ENCODE peak calls at places on chromosomes 6 and 20, in seven cellular contexts. One of them, this sample, is unnamed. For H3K4me1, the result is how much of the 10 kb centered on the place peaks cover.

GRCh38 chr20:59776626-59777320 is 156.7 kb downstream of the SYCP2 start:
- DNase-seq in astrocyte: no peak
- DNase-seq in GM23338: no peak
- DNase-seq in PC-9: no peak
- DNase-seq in mammary epithelial cell: no peak
- DNase-seq in mesenchymal stem cell: no peak
- DNase-seq in fibroblast of lung: no peak
- DNase-seq in this sample: no peak

GRCh38 chr20:24718277-24718676 is 230.8 kb upstream of the CST7 start:
- DNase-seq in astrocyte: no peak
- DNase-seq in GM23338: no peak
- DNase-seq in PC-9: peak
- DNase-seq in mammary epithelial cell: no peak
- DNase-seq in mesenchymal stem cell: no peak
- DNase-seq in fibroblast of lung: no peak
- DNase-seq in this sample: no peak

GRCh38 chr6:108565893-108566292 is 5.2 kb downstream of the FOXO3 start:
- DNase-seq in astrocyte: peak
- DNase-seq in GM23338: no peak
- DNase-seq in PC-9: peak
- DNase-seq in mammary epithelial cell: peak
- DNase-seq in mesenchymal stem cell: peak
- DNase-seq in fibroblast of lung: peak
- DNase-seq in this sample: peak

GRCh38 chr6:81995548-81996289 is 243.2 kb upstream of the TENT5A start:
- DNase-seq in astrocyte: peak
- DNase-seq in GM23338: no peak
- DNase-seq in PC-9: peak
- DNase-seq in mammary epithelial cell: peak
- DNase-seq in mesenchymal stem cell: no peak
- DNase-seq in fibroblast of lung: peak
- DNase-seq in this sample: no peak

GRCh38 chr6:152099816-152100618 is 292.5 kb downstream of the ESR1 start:
- DNase-seq in astrocyte: no peak
- DNase-seq in GM23338: no peak
- DNase-seq in PC-9: peak
- DNase-seq in mammary epithelial cell: peak
- DNase-seq in mesenchymal stem cell: peak
- DNase-seq in fibroblast of lung: peak
- DNase-seq in this sample: no peak

GRCh38 chr6:7101290-7101689 is 6.5 kb upstream of the RREB1 start:
- DNase-seq in astrocyte: no peak
- DNase-seq in GM23338: no peak
- DNase-seq in PC-9: no peak
- DNase-seq in mammary epithelial cell: no peak
- DNase-seq in mesenchymal stem cell: no peak
- DNase-seq in fibroblast of lung: no peak
- DNase-seq in this sample: no peak

GRCh38 chr6:43950731-43951062 is 176.6 kb downstream of the MRPL14 start:
- DNase-seq in astrocyte: no peak
- DNase-seq in GM23338: no peak
- DNase-seq in PC-9: no peak
- DNase-seq in mammary epithelial cell: no peak
- DNase-seq in mesenchymal stem cell: no peak
- DNase-seq in fibroblast of lung: no peak
- DNase-seq in this sample: no peak

GRCh38 chr6:118464620-118465019 is 83.5 kb upstream of the PLN start:
- DNase-seq in astrocyte: no peak
- DNase-seq in GM23338: no peak
- DNase-seq in PC-9: no peak
- DNase-seq in mammary epithelial cell: no peak
- DNase-seq in mesenchymal stem cell: no peak
- DNase-seq in fibroblast of lung: peak
- DNase-seq in this sample: no peak

GRCh38 chr6:76532647-76533046 is 460.2 kb upstream of the IMPG1 start:
- DNase-seq in astrocyte: no peak
- DNase-seq in GM23338: no peak
- DNase-seq in PC-9: no peak
- DNase-seq in mammary epithelial cell: no peak
- DNase-seq in mesenchymal stem cell: no peak
- DNase-seq in fibroblast of lung: no peak
- DNase-seq in this sample: no peak

GRCh38 chr6:2353412-2354137 is 108.2 kb upstream of the GMDS start:
- DNase-seq in astrocyte: peak
- DNase-seq in GM23338: peak
- DNase-seq in PC-9: peak
- DNase-seq in mammary epithelial cell: peak
- DNase-seq in mesenchymal stem cell: peak
- DNase-seq in fibroblast of lung: peak
- DNase-seq in this sample: peak

GRCh38 chr6:43733471-43734293 is 36.3 kb upstream of the VEGFA start:
- DNase-seq in astrocyte: no peak
- DNase-seq in GM23338: no peak
- DNase-seq in PC-9: no peak
- DNase-seq in mammary epithelial cell: peak
- DNase-seq in mesenchymal stem cell: no peak
- DNase-seq in fibroblast of lung: no peak
- DNase-seq in this sample: peak

GRCh38 chr6:18240230-18240629 is 24.1 kb downstream of the DEK start:
- DNase-seq in astrocyte: no peak
- DNase-seq in GM23338: no peak
- DNase-seq in PC-9: no peak
- DNase-seq in mammary epithelial cell: no peak
- DNase-seq in mesenchymal stem cell: no peak
- DNase-seq in fibroblast of lung: no peak
- DNase-seq in this sample: no peak

GRCh38 chr6:53035549-53036213 is 29.5 kb upstream of the FBXO9 start:
- DNase-seq in astrocyte: no peak
- DNase-seq in GM23338: no peak
- DNase-seq in PC-9: no peak
- DNase-seq in mammary epithelial cell: no peak
- DNase-seq in mesenchymal stem cell: peak
- DNase-seq in fibroblast of lung: no peak
- DNase-seq in this sample: no peak

GRCh38 chr6:46453756-46454316 is 37.4 kb downstream of the RCAN2 start:
- DNase-seq in astrocyte: peak
- DNase-seq in GM23338: no peak
- DNase-seq in PC-9: no peak
- DNase-seq in mammary epithelial cell: no peak
- DNase-seq in mesenchymal stem cell: no peak
- DNase-seq in fibroblast of lung: peak
- DNase-seq in this sample: no peak

GRCh38 chr6:126804255-126805064 is 314.0 kb upstream of the RSPO3 start:
- DNase-seq in astrocyte: peak
- DNase-seq in GM23338: peak
- DNase-seq in PC-9: no peak
- DNase-seq in mammary epithelial cell: peak
- DNase-seq in mesenchymal stem cell: peak
- DNase-seq in fibroblast of lung: peak
- DNase-seq in this sample: peak

GRCh38 chr6:56850618-56851017 is 104.3 kb upstream of the BEND6 start:
- DNase-seq in astrocyte: no peak
- DNase-seq in GM23338: no peak
- DNase-seq in PC-9: no peak
- DNase-seq in mammary epithelial cell: peak
- DNase-seq in mesenchymal stem cell: no peak
- DNase-seq in fibroblast of lung: no peak
- DNase-seq in this sample: no peak

GRCh38 chr20:18533491-18533890 is 25.8 kb downstream of the SEC23B start:
- DNase-seq in astrocyte: peak
- DNase-seq in GM23338: no peak
- DNase-seq in PC-9: no peak
- DNase-seq in mammary epithelial cell: no peak
- DNase-seq in mesenchymal stem cell: no peak
- DNase-seq in fibroblast of lung: peak
- DNase-seq in this sample: no peak

GRCh38 chr20:17559338-17559737 is 10.5 kb upstream of the DSTN start:
- DNase-seq in astrocyte: no peak
- DNase-seq in GM23338: no peak
- DNase-seq in PC-9: no peak
- DNase-seq in mammary epithelial cell: no peak
- DNase-seq in mesenchymal stem cell: no peak
- DNase-seq in fibroblast of lung: peak
- DNase-seq in this sample: no peak

GRCh38 chr6:10719386-10720228 is 3.3 kb upstream of the TMEM14C start:
- DNase-seq in astrocyte: no peak
- DNase-seq in GM23338: no peak
- DNase-seq in PC-9: peak
- DNase-seq in mammary epithelial cell: no peak
- DNase-seq in mesenchymal stem cell: no peak
- DNase-seq in fibroblast of lung: no peak
- DNase-seq in this sample: peak

GRCh38 chr6:1040393-1040792 is 271.5 kb upstream of the FOXQ1 start:
- DNase-seq in astrocyte: no peak
- DNase-seq in GM23338: no peak
- DNase-seq in PC-9: no peak
- DNase-seq in mammary epithelial cell: no peak
- DNase-seq in mesenchymal stem cell: no peak
- DNase-seq in fibroblast of lung: no peak
- DNase-seq in this sample: no peak

GRCh38 chr6:24907959-24908358 is 27.8 kb downstream of the RIPOR2 start:
- DNase-seq in astrocyte: no peak
- DNase-seq in GM23338: no peak
- DNase-seq in PC-9: no peak
- DNase-seq in mammary epithelial cell: no peak
- DNase-seq in mesenchymal stem cell: no peak
- DNase-seq in fibroblast of lung: no peak
- DNase-seq in this sample: peak

GRCh38 chr6:24910331-24910849 is 25.4 kb downstream of the RIPOR2 start:
- DNase-seq in astrocyte: no peak
- DNase-seq in GM23338: peak
- DNase-seq in PC-9: no peak
- DNase-seq in mammary epithelial cell: peak
- DNase-seq in mesenchymal stem cell: no peak
- DNase-seq in fibroblast of lung: peak
- DNase-seq in this sample: peak

GRCh38 chr6:24908555-24908954 is 27.2 kb downstream of the RIPOR2 start:
- DNase-seq in astrocyte: no peak
- DNase-seq in GM23338: no peak
- DNase-seq in PC-9: peak
- DNase-seq in mammary epithelial cell: no peak
- DNase-seq in mesenchymal stem cell: no peak
- DNase-seq in fibroblast of lung: no peak
- DNase-seq in this sample: no peak

GRCh38 chr6:24910850-24911712 is 24.7 kb downstream of the RIPOR2 start:
- DNase-seq in astrocyte: peak
- DNase-seq in GM23338: peak
- DNase-seq in PC-9: no peak
- DNase-seq in mammary epithelial cell: peak
- DNase-seq in mesenchymal stem cell: peak
- DNase-seq in fibroblast of lung: peak
- DNase-seq in this sample: peak

DNA sequence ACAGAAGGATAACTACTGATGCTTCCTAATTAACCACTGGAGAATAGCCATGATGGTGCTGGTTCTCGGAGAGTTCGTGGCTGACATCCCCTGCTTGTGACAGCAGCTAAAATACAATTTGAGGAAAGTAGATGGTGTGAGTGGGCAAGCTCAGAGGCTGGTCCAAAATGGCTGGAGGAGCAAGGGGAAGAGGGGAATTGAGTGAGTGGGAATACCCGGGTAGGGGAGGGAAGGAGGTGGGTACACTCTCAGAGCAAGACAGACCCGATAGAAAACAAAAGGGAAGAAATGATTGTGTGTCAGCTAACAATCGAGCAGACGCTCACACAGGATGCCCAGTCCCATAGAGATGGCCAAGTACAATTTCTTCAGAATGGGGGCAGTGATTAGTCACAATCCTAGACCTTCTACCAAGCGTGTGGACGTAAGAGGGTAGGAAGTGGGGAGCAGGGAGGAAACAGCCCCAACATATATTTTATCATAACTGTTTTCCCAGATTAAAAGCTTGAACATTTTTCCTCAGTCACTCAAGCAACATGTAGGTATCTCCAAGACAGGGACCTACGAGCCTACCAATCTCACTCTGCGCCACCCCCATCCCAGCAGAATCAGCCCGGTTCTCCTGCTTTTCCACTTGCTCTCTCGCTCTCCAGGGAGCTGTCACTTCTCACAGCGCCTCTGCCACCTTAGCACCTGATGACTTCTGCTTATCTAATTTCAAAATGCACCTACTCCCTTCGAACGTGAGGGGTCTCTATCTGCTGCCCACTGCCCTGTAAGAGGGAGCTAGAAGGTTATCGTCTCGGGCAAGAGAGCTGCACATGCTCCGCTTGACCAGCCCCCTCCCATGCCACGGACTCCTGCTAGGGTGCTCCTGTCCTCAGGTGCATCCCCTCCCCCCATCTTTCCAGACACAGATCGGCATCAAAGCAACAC is 26.2 kb downstream of the RIPOR2 start:
- DNase-seq in astrocyte: no peak
- DNase-seq in GM23338: peak
- DNase-seq in PC-9: no peak
- DNase-seq in mammary epithelial cell: no peak
- DNase-seq in mesenchymal stem cell: no peak
- DNase-seq in fibroblast of lung: no peak
- DNase-seq in this sample: peak
- H3K4me1 ChIP-seq in astrocyte: under half
- H3K4me1 ChIP-seq in GM23338: under half
- H3K4me1 ChIP-seq in PC-9: under half
- H3K4me1 ChIP-seq in mammary epithelial cell: under half
- H3K4me1 ChIP-seq in mesenchymal stem cell: under half
- H3K4me1 ChIP-seq in fibroblast of lung: under half
- H3K4me1 ChIP-seq in this sample: half or more

GRCh38 chr20:50190251-50191064 is at the start of gene CEBPB:
- DNase-seq in astrocyte: peak
- DNase-seq in GM23338: peak
- DNase-seq in PC-9: peak
- DNase-seq in mammary epithelial cell: peak
- DNase-seq in mesenchymal stem cell: peak
- DNase-seq in fibroblast of lung: peak
- DNase-seq in this sample: peak
- H2AFZ ChIP-seq in astrocyte: peak
- H2AFZ ChIP-seq in GM23338: peak
- H2AFZ ChIP-seq in PC-9: no peak
- H2AFZ ChIP-seq in mammary epithelial cell: peak
- H2AFZ ChIP-seq in mesenchymal stem cell: no peak
- H2AFZ ChIP-seq in fibroblast of lung: no peak
- H2AFZ ChIP-seq in this sample: peak

GRCh38 chr6:106177786-106178185 is 91.7 kb downstream of the PRDM1 start:
- DNase-seq in astrocyte: no peak
- DNase-seq in GM23338: no peak
- DNase-seq in PC-9: no peak
- DNase-seq in mammary epithelial cell: no peak
- DNase-seq in mesenchymal stem cell: no peak
- DNase-seq in fibroblast of lung: peak
- DNase-seq in this sample: no peak
- H3K4me1 ChIP-seq in astrocyte: under half
- H3K4me1 ChIP-seq in GM23338: under half
- H3K4me1 ChIP-seq in PC-9: under half
- H3K4me1 ChIP-seq in mammary epithelial cell: under half
- H3K4me1 ChIP-seq in mesenchymal stem cell: under half
- H3K4me1 ChIP-seq in fibroblast of lung: under half
- H3K4me1 ChIP-seq in this sample: under half

DNA sequence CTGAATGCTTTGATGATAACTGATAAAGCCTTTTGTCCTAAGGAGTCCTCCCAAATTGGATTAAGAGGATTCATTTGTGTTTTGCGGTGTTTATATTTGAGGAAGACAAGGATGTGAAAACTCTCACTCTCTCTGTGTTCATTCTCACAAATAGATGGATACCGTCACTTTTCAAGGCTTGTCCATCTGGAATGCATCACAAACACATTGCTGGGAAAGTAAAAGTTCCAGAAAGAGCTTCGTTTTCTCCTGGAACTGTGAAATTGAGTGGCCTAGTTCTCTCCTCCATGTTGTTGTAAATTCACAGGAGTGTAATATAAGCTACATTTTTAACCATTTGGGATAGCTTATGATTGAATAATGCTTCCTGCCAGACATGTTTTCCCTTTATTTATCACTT is 581.6 kb upstream of the FLRT3 start:
- DNase-seq in astrocyte: no peak
- DNase-seq in GM23338: no peak
- DNase-seq in PC-9: no peak
- DNase-seq in mammary epithelial cell: no peak
- DNase-seq in mesenchymal stem cell: no peak
- DNase-seq in fibroblast of lung: no peak
- DNase-seq in this sample: no peak
- H2AFZ ChIP-seq in astrocyte: no peak
- H2AFZ ChIP-seq in GM23338: no peak
- H2AFZ ChIP-seq in PC-9: no peak
- H2AFZ ChIP-seq in mammary epithelial cell: no peak
- H2AFZ ChIP-seq in mesenchymal stem cell: no peak
- H2AFZ ChIP-seq in fibroblast of lung: no peak
- H2AFZ ChIP-seq in this sample: no peak